ENCODE peak calls at places on chromosome 9, in ten cellular contexts. V is fibroblast of the conjunctiva; F is ureter; T is NCI-H1417; M is hepatic stellate cell; A is ascending aorta; U is germinal center; P is C1 segment of cervical spinal cord; G is activated naive CD4-positive, alpha-beta T cell treated with Interleukin-2 at 50 U/mL for 16 hours; O is adrenal gland. R is an unnamed sample.

GRCh38 chr9:73180373-73180772 is 28.7 kb downstream of the ANXA1 start:
- DNase-seq in V (peak; percentile 69), F (no peak), T (no peak), M (peak; percentile 25), A (no peak), U (no peak), P (no peak), G (no peak), O (no peak), R (no peak)

GRCh38 chr9:97982191-97982718 is 886 bp upstream of the ANP32B start:
- DNase-seq in V (no peak), F (no peak), T (no peak), M (no peak), A (no peak), U (no peak), P (no peak), G (no peak), O (no peak), R (no peak)

GRCh38 chr9:109456811-109457210 is 41.3 kb downstream of the PTPN3 start:
- DNase-seq in V (no peak), F (peak; percentile 72), T (no peak), M (no peak), A (no peak), U (no peak), P (no peak), G (no peak), O (no peak), R (no peak)

GRCh38 chr9:106962615-106963363 is 99.8 kb downstream of the ZNF462 start:
- DNase-seq in V (no peak), F (no peak), T (no peak), M (no peak), A (no peak), U (no peak), P (no peak), G (no peak), O (peak; percentile 40), R (no peak)

GRCh38 chr9:426264-426663 is 211.6 kb downstream of the DOCK8 start:
- DNase-seq in V (no peak), F (no peak), T (no peak), M (no peak), A (no peak), U (no peak), P (no peak), G (no peak), O (no peak), R (no peak)

GRCh38 chr9:87787735-87788134 is 61.8 kb downstream of the CTSL start:
- DNase-seq in V (no peak), F (no peak), T (no peak), M (no peak), A (no peak), U (no peak), P (no peak), G (no peak), O (no peak), R (no peak)

GRCh38 chr9:137079401-137079787 is 2.1 kb downstream of the UAP1L1 start:
- DNase-seq in V (no peak), F (no peak), T (no peak), M (no peak), A (no peak), U (no peak), P (no peak), G (no peak), O (no peak), R (no peak)

GRCh38 chr9:2576631-2577030 is 45.0 kb upstream of the VLDLR start:
- DNase-seq in V (no peak), F (no peak), T (peak; percentile 40), M (no peak), A (no peak), U (no peak), P (no peak), G (no peak), O (no peak), R (no peak)

GRCh38 chr9:116027096-116027495 is 126.5 kb upstream of the PAPPA start:
- DNase-seq in V (no peak), F (no peak), T (no peak), M (no peak), A (no peak), U (no peak), P (no peak), G (no peak), O (no peak), R (no peak)

GRCh38 chr9:35749515-35750255 is 598 bp downstream of the RGP1 start:
- DNase-seq in V (no peak), F (no peak), T (no peak), M (no peak), A (peak; percentile 72), U (peak; percentile 19), P (no peak), G (peak; percentile 51), O (no peak), R (no peak)

GRCh38 chr9:70479880-70480291 is 65.4 kb upstream of the KLF9 start:
- DNase-seq in V (peak; percentile 62), F (no peak), T (no peak), M (no peak), A (peak; percentile 77), U (no peak), P (no peak), G (no peak), O (no peak), R (no peak)

GRCh38 chr9:15352301-15352700 is 45.3 kb upstream of the TTC39B start:
- DNase-seq in V (no peak), F (no peak), T (no peak), M (no peak), A (no peak), U (no peak), P (no peak), G (no peak), O (no peak), R (no peak)

GRCh38 chr9:114696814-114697544 is 15.0 kb upstream of the TEX48 start:
- DNase-seq in V (no peak), F (no peak), T (no peak), M (peak; percentile 42), A (no peak), U (no peak), P (no peak), G (peak; percentile 76), O (no peak), R (no peak)

GRCh38 chr9:124983698-124984097 is 42.8 kb upstream of the GOLGA1 start:
- DNase-seq in V (no peak), F (no peak), T (no peak), M (no peak), A (no peak), U (no peak), P (no peak), G (no peak), O (no peak), R (no peak)

GRCh38 chr9:84169240-84169639 is 171.3 kb downstream of the SLC28A3 start:
- DNase-seq in V (no peak), F (no peak), T (no peak), M (no peak), A (no peak), U (no peak), P (no peak), G (no peak), O (no peak), R (peak; percentile 43)

GRCh38 chr9:135552698-135553161 is 6.8 kb downstream of the OBP2A start:
- DNase-seq in V (no peak), F (no peak), T (no peak), M (no peak), A (no peak), U (no peak), P (no peak), G (no peak), O (no peak), R (no peak)

GRCh38 chr9:110457245-110457644 is 119.6 kb upstream of the TXNDC8 start:
- DNase-seq in V (no peak), F (no peak), T (no peak), M (no peak), A (no peak), U (no peak), P (no peak), G (no peak), O (no peak), R (no peak)

GRCh38 chr9:16705121-16705604 is 165.3 kb downstream of the BNC2 start:
- DNase-seq in V (peak; percentile 89), F (peak; percentile 83), T (no peak), M (peak; percentile 81), A (peak; percentile 97), U (peak; percentile 2), P (no peak), G (no peak), O (peak; percentile 65), R (peak; percentile 95)

GRCh38 chr9:108053555-108054061 is 564.0 kb upstream of the KLF4 start:
- DNase-seq in V (peak; percentile 90), F (peak; percentile 77), T (peak; percentile 70), M (no peak), A (peak; percentile 79), U (no peak), P (no peak), G (no peak), O (peak; percentile 39), R (no peak)

GRCh38 chr9:33248606-33249005 is 8.6 kb downstream of the SPINK4 start:
- DNase-seq in V (no peak), F (no peak), T (no peak), M (no peak), A (peak; percentile 52), U (no peak), P (no peak), G (no peak), O (no peak), R (no peak)

GRCh38 chr9:121360975-121361374 is 9.1 kb downstream of the STOM start:
- DNase-seq in V (peak; percentile 47), F (no peak), T (no peak), M (no peak), A (no peak), U (no peak), P (no peak), G (no peak), O (no peak), R (no peak)

GRCh38 chr9:90799271-90799860 is 2.3 kb upstream of the SYK start:
- DNase-seq in V (no peak), F (no peak), T (no peak), M (no peak), A (no peak), U (no peak), P (no peak), G (no peak), O (no peak), R (no peak)

GRCh38 chr9:110777201-110777842 is 108.7 kb downstream of the MUSK start:
- DNase-seq in V (no peak), F (no peak), T (no peak), M (no peak), A (no peak), U (no peak), P (no peak), G (no peak), O (no peak), R (no peak)

GRCh38 chr9:99172129-99173091 is 49.3 kb downstream of the ALG2 start:
- DNase-seq in V (no peak), F (no peak), T (no peak), M (no peak), A (no peak), U (no peak), P (no peak), G (no peak), O (no peak), R (peak; percentile 33)

GRCh38 chr9:8143677-8144076 is 344.1 kb upstream of the DMAC1 start:
- DNase-seq in V (no peak), F (no peak), T (no peak), M (no peak), A (no peak), U (no peak), P (no peak), G (no peak), O (no peak), R (no peak)

R was measured in ACHN.